ENCODE peak calls at places on chromosomes 3 and 15, in nine cellular contexts. Y, K, W, U, R, B, J, Q and L are unnamed samples. For H3K4me1, the result is how much of the 10 kb centered on the place peaks cover.

GRCh38 chr3:23567917-23568316 is 237.8 kb upstream of the UBE2E1 start:
- DNase-seq in Q (no peak), R (peak), Y (no peak), U (peak), B (no peak), J (peak), W (peak), K (peak), L (no peak)

GRCh38 chr3:125684199-125684598 is 88.9 kb upstream of the OSBPL11 start:
- DNase-seq in R (peak), Y (peak), K (peak), U (no peak), B (peak), Q (peak), J (no peak), W (peak), L (no peak)

GRCh38 chr15:23860290-23860751 is 173.2 kb upstream of the NDN start:
- DNase-seq in W (no peak), R (no peak), J (no peak), B (no peak), U (no peak), K (no peak), Q (peak), Y (peak), L (no peak)

GRCh38 chr15:39918688-39919385 is 1.2 kb downstream of the GPR176 start:
- DNase-seq in B (no peak), Q (no peak), W (peak), R (no peak), K (peak), Y (no peak), J (peak), U (peak), L (no peak)

GRCh38 chr15:42456971-42457370 is 34.0 kb downstream of the ZNF106 start:
- DNase-seq in J (no peak), U (peak), Q (no peak), R (no peak), W (peak), B (no peak), Y (no peak), K (no peak), L (no peak)

GRCh38 chr3:178302966-178303930 is 233.0 kb upstream of the KCNMB2 start:
- DNase-seq in W (no peak), Q (no peak), B (no peak), Y (no peak), J (peak), K (peak), U (no peak), R (no peak), L (no peak)

GRCh38 chr3:155912090-155912489 is 41.6 kb downstream of the GMPS start:
- DNase-seq in R (no peak), W (no peak), U (no peak), K (no peak), J (no peak), Q (no peak), Y (no peak), B (no peak), L (no peak)

GRCh38 chr3:181487236-181487978 is 224.3 kb upstream of the SOX2 start:
- DNase-seq in B (no peak), W (no peak), K (no peak), R (no peak), J (no peak), U (no peak), Q (no peak), Y (no peak), L (no peak)

GRCh38 chr3:8490079-8490552 is 11.5 kb upstream of the LMCD1 start:
- DNase-seq in B (no peak), Y (no peak), R (no peak), K (peak), Q (no peak), W (peak), U (peak), J (peak), L (no peak)

GRCh38 chr3:185823280-185824044 is 1.4 kb downstream of the IGF2BP2 start:
- DNase-seq in R (no peak), Y (peak), J (peak), K (peak), W (peak), Q (peak), B (peak), U (no peak), L (peak)

GRCh38 chr3:48466386-48467109 is 20.0 kb downstream of the ATRIP start:
- DNase-seq in B (peak), K (no peak), Q (peak), U (no peak), R (no peak), Y (no peak), J (no peak), W (no peak), L (peak)

GRCh38 chr3:58679974-58680656 is 13.5 kb upstream of the FAM3D start:
- DNase-seq in R (no peak), U (no peak), W (no peak), B (no peak), Y (no peak), Q (no peak), J (no peak), K (peak), L (no peak)

GRCh38 chr3:119349353-119349752 is 55.2 kb downstream of the ARHGAP31 start:
- DNase-seq in W (no peak), K (no peak), B (no peak), J (no peak), R (no peak), Y (peak), Q (peak), U (no peak), L (no peak)

GRCh38 chr3:165643433-165643824 is 193.8 kb downstream of the BCHE start:
- DNase-seq in J (peak), W (peak), Q (no peak), B (no peak), K (peak), Y (no peak), U (peak), R (no peak), L (no peak)

GRCh38 chr3:17831366-17831765 is 88.9 kb upstream of the TBC1D5 start:
- DNase-seq in Q (no peak), R (no peak), K (peak), B (no peak), Y (no peak), W (peak), U (no peak), J (peak), L (no peak)

GRCh38 chr3:41159581-41160189 is 39.6 kb upstream of the CTNNB1 start:
- DNase-seq in Y (no peak), K (peak), U (no peak), R (peak), B (no peak), Q (no peak), W (no peak), J (peak), L (no peak)

GRCh38 chr3:51343918-51344687 is 41.0 kb upstream of the MANF start:
- DNase-seq in Y (no peak), U (peak), B (no peak), W (peak), K (peak), J (peak), Q (peak), R (peak), L (no peak)

GRCh38 chr3:136929984-136930671 is 27.7 kb upstream of the IL20RB start:
- DNase-seq in B (no peak), W (peak), K (no peak), Y (no peak), Q (no peak), J (peak), U (no peak), R (no peak), L (no peak)

GRCh38 chr3:124032351-124032880 is 40.5 kb upstream of the ROPN1 start:
- DNase-seq in K (peak), R (no peak), W (peak), J (no peak), Y (peak), B (peak), U (no peak), Q (no peak), L (peak)

GRCh38 chr15:59218099-59218498 is 11.5 kb downstream of the LDHAL6B start:
- DNase-seq in Q (no peak), U (no peak), K (no peak), Y (no peak), W (no peak), R (no peak), J (no peak), B (no peak), L (no peak)

GRCh38 chr15:83653639-83654378 is at the start of gene ADAMTSL3:
- DNase-seq in W (peak), J (peak), K (peak), Y (peak), U (peak), Q (peak), R (no peak), B (peak), L (peak)

GRCh38 chr3:142850395-142851023 is 38.4 kb downstream of the PCOLCE2 start:
- DNase-seq in J (peak), Y (no peak), U (peak), R (peak), W (peak), B (no peak), Q (no peak), K (peak), L (no peak)

GRCh38 chr3:69212411-69213160 is 90.2 kb upstream of the LMOD3 start:
- DNase-seq in J (peak), B (no peak), Q (no peak), K (peak), U (peak), R (no peak), Y (no peak), W (peak), L (no peak)

GRCh38 chr3:128326051-128326823 is 140.5 kb downstream of the DNAJB8 start:
- DNase-seq in J (no peak), Q (peak), R (no peak), B (peak), W (no peak), Y (no peak), U (no peak), K (no peak), L (no peak)

GRCh38 chr3:111572061-111572460 is 23.1 kb downstream of the ZBED2 start:
- DNase-seq in J (no peak), R (no peak), Q (no peak), W (no peak), B (no peak), U (no peak), Y (no peak), K (no peak), L (no peak)

GRCh38 chr3:66633564-66633963 is 132.7 kb upstream of the LRIG1 start:
- DNase-seq in K (no peak), B (no peak), U (no peak), Q (no peak), Y (no peak), R (no peak), J (no peak), W (no peak), L (no peak)

GRCh38 chr3:64467255-64467944 is 220.4 kb downstream of the ADAMTS9 start:
- DNase-seq in R (no peak), J (no peak), Q (peak), K (no peak), U (no peak), W (no peak), B (no peak), Y (no peak), L (no peak)
- H3K9ac ChIP-seq in R (no peak), J (no peak), Q (no peak), K (no peak), U (no peak), W (no peak), B (no peak), Y (no peak), L (no peak)

GRCh38 chr15:67908756-67909155 is 68.9 kb upstream of the RNU6-1 start:
- DNase-seq in U (no peak), J (no peak), W (no peak), B (no peak), K (no peak), R (no peak), Y (no peak), Q (peak), L (no peak)
- H3K4me1 ChIP-seq in U (under half), J (under half), W (under half), B (under half), K (under half), R (under half), Y (under half), Q (under half), L (under half)

GRCh38 chr3:38524141-38524739 is 28.1 kb downstream of the EXOG start:
- DNase-seq in Y (no peak), W (no peak), R (no peak), B (no peak), J (no peak), U (peak), Q (no peak), K (no peak), L (no peak)

GRCh38 chr3:38526792-38527191 is 30.7 kb downstream of the EXOG start:
- DNase-seq in Q (no peak), U (no peak), B (no peak), Y (no peak), R (no peak), J (no peak), K (no peak), W (no peak), L (no peak)

GRCh38 chr3:38532529-38532928 is 36.4 kb downstream of the EXOG start:
- DNase-seq in R (no peak), U (no peak), W (no peak), Y (no peak), B (no peak), J (no peak), Q (no peak), K (no peak), L (no peak)

GRCh38 chr3:38533285-38533994 is 37.3 kb downstream of the EXOG start:
- DNase-seq in R (no peak), W (no peak), J (no peak), U (no peak), Y (no peak), K (no peak), Q (peak), B (peak), L (no peak)

DNA sequence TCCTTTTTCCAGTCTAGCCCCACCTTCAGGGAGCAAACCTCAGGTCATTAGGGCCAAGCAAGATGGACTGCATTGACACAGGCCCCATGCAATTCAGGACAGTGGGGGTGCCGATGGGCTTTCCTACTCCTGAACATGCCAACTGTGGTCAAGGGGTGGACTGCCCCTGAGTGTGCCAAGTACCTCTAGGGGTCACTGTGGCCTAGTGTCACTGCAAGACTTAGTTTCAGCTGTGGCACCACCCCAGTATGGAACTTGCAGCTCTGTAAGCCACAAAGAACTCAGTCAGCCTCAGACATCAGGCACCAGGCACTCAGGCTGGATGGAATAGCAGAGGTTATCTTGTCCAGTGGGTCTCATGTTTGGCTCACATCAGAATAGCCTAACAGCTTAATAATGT is 32.3 kb downstream of the EXOG start:
- DNase-seq in Q (peak), U (no peak), B (peak), J (no peak), R (no peak), Y (peak), W (no peak), K (peak), L (no peak)
- TF ChIP-seq CTCF in Q (peak), U (no peak), B (no peak), J (no peak), R (peak), Y (peak), W (peak), K (peak), L (no peak)

GRCh38 chr3:15153103-15153502 is 52.9 kb upstream of the CAPN7 start:
- DNase-seq in B (no peak), U (no peak), Q (no peak), W (no peak), K (no peak), Y (no peak), J (no peak), R (no peak), L (no peak)
- H3K9ac ChIP-seq in B (no peak), U (no peak), Q (no peak), W (no peak), K (no peak), Y (no peak), J (no peak), R (no peak), L (no peak)

GRCh38 chr15:68298336-68298735 is 20.8 kb downstream of the FEM1B start:
- DNase-seq in K (no peak), R (no peak), Q (no peak), Y (no peak), U (no peak), W (no peak), B (no peak), J (no peak), L (no peak)
- H3K4me1 ChIP-seq in K (under half), R (under half), Q (under half), Y (under half), U (under half), W (under half), B (under half), J (under half), L (under half)

GRCh38 chr3:54830658-54831057 is 97.2 kb downstream of the LRTM1 start:
- DNase-seq in J (no peak), W (peak), B (peak), K (peak), Q (peak), U (no peak), R (peak), Y (peak), L (no peak)
- TF ChIP-seq CTCF in J (peak), W (peak), B (peak), K (peak), Q (peak), U (peak), R (peak), Y (peak), L (peak)

DNA sequence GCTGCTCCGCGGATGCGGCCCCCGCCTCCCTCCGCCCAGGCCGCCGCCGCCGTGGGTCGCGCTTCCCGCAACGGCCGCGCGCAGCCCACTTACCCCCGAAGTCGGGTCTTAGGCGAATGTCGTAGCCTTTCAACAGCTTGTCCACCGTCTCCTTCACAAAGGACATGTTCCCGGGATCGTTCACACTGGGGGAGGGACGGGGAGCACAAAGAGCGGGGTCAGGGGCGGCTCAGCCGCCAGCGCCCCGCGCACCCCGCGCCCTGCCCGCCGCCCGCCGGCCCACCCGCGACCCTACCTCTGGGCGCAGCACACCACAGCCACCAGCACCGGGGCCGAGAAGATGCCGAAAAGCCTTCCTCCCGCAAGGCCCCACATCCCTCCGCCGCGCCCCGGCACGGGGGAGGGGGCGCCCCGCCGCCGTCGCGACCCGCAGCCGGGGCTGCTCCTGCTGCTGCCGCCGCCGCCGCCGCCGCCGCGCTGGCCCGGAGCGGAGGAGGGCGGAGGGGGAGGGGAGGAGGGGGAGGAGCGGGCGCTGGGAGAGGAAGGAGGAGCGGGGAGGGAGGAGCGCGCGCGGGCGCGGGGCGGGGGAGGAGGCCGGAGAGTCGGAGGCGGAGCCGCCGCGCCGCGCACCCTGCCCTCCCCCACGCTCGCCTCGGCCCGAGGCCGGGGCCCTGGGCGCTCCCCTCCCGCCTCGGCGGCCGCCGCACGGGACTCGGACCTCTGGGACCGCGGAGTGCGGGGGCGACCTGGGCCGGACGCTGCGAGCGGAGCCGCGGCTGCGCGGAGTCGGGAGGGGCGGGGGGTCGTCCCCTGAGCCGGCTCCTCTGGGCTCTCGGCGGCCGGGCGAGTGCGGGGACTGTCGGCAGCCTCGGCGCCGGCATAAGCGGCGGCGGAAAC is at the start of gene GABRB3:
- DNase-seq in K (no peak), J (no peak), U (no peak), B (peak), W (peak), R (no peak), Q (peak), Y (peak), L (peak)
- H3K9ac ChIP-seq in K (no peak), J (no peak), U (no peak), B (no peak), W (no peak), R (no peak), Q (peak), Y (no peak), L (no peak)

GRCh38 chr3:14431556-14431927 is 29.1 kb downstream of the SLC6A6 start:
- DNase-seq in R (no peak), U (no peak), Y (no peak), K (no peak), B (no peak), J (no peak), Q (peak), W (no peak), L (no peak)
- H3K4me1 ChIP-seq in R (half or more), U (under half), Y (under half), K (half or more), B (half or more), J (under half), Q (under half), W (under half), L (half or more)